ENCODE peak calls at places on chromosome 3, in five cellular contexts. V is lower leg skin; O is GM20000; T is skeletal muscle cell; J is activated T-helper 1 cell treated with anti-CD3 and anti-CD28 coated beads, Interleukin-2, amount 50 U/mL, for 16 hours. B is an unnamed sample.

GRCh38 chr3:101852315-101852714 is 3.0 kb downstream of the NFKBIZ start:
- DNase-seq in V (no peak), O (no peak), T (no peak), J (no peak), B (no peak)

GRCh38 chr3:123027292-123028232 is at the start of gene SEMA5B:
- DNase-seq in V (no peak), O (peak), T (no peak), J (no peak), B (peak)

GRCh38 chr3:81620813-81621212 is 140.6 kb downstream of the GBE1 start:
- DNase-seq in V (no peak), O (no peak), T (no peak), J (no peak), B (no peak)

GRCh38 chr3:112769624-112770023 is 77.0 kb downstream of the CD200R1L start:
- DNase-seq in V (no peak), O (no peak), T (no peak), J (no peak), B (no peak)

GRCh38 chr3:48661501-48662139 is 1.1 kb downstream of the CELSR3 start:
- DNase-seq in V (no peak), O (peak), T (no peak), J (peak), B (peak)

GRCh38 chr3:110789315-110789714 is 282.3 kb upstream of the NECTIN3 start:
- DNase-seq in V (no peak), O (no peak), T (no peak), J (no peak), B (no peak)

GRCh38 chr3:13880811-13881156 is 913 bp upstream of the WNT7A start:
- DNase-seq in V (no peak), O (no peak), T (no peak), J (no peak), B (no peak)

GRCh38 chr3:167901087-167901486 is 165.6 kb downstream of the SERPINI1 start:
- DNase-seq in V (no peak), O (no peak), T (no peak), J (no peak), B (no peak)

GRCh38 chr3:142244056-142244455 is 18.7 kb upstream of the GK5 start:
- DNase-seq in V (no peak), O (no peak), T (no peak), J (no peak), B (no peak)

GRCh38 chr3:126394179-126394976 is at the start of gene CFAP100:
- DNase-seq in V (no peak), O (no peak), T (no peak), J (no peak), B (no peak)

GRCh38 chr3:39284457-39284881 is 4.6 kb upstream of the CX3CR1 start:
- DNase-seq in V (no peak), O (no peak), T (no peak), J (no peak), B (no peak)

GRCh38 chr3:99366663-99367429 is 271.5 kb upstream of the COL8A1 start:
- DNase-seq in V (no peak), O (no peak), T (no peak), J (no peak), B (peak)

GRCh38 chr3:11820540-11821041 is 26.1 kb downstream of the TAMM41 start:
- DNase-seq in V (no peak), O (peak), T (no peak), J (no peak), B (peak)

GRCh38 chr3:43759297-43759782 is 68.6 kb downstream of the ABHD5 start:
- DNase-seq in V (no peak), O (peak), T (no peak), J (no peak), B (peak)

GRCh38 chr3:13148126-13148525 is 74.9 kb upstream of the IQSEC1 start:
- DNase-seq in V (no peak), O (no peak), T (no peak), J (no peak), B (no peak)

GRCh38 chr3:192905980-192906678 is 11.5 kb downstream of the MB21D2 start:
- DNase-seq in V (no peak), O (no peak), T (no peak), J (no peak), B (no peak)